ENCODE peak calls at places on chromosomes 1 and 21, in five cellular contexts. I, Z, L, J and G are unnamed samples. For H3K27me3 and H3K9me3, the result is how much of the 10 kb centered on the place peaks cover.

GRCh38 chr1:220144051-220144450 is 50.1 kb downstream of the IARS2 start:
- DNase-seq in I (no peak), Z (no peak), L (no peak), J (no peak), G (no peak)

GRCh38 chr1:15956150-15956549 is 19.8 kb downstream of the ZBTB17 start:
- DNase-seq in I (no peak), Z (no peak), L (no peak), J (no peak), G (no peak)

GRCh38 chr1:200869753-200870391 is 2.9 kb upstream of the GPR25 start:
- DNase-seq in I (no peak), Z (no peak), L (no peak), J (no peak), G (no peak)

GRCh38 chr1:82388679-82389078 is 587.9 kb downstream of the ADGRL2 start:
- DNase-seq in I (no peak), Z (no peak), L (peak), J (peak), G (no peak)

GRCh38 chr1:174041369-174041768 is 19.2 kb upstream of the RC3H1 start:
- DNase-seq in I (no peak), Z (no peak), L (no peak), J (no peak), G (no peak)

GRCh38 chr21:31732891-31733520 is 1.1 kb upstream of the SCAF4 start:
- DNase-seq in I (no peak), Z (no peak), L (no peak), J (peak), G (no peak)

GRCh38 chr21:31991356-31992331 is 118.8 kb downstream of the HUNK start:
- DNase-seq in I (no peak), Z (no peak), L (no peak), J (no peak), G (no peak)

GRCh38 chr21:39799178-39799577 is 54.2 kb downstream of the IGSF5 start:
- DNase-seq in I (no peak), Z (no peak), L (no peak), J (no peak), G (no peak)

GRCh38 chr1:223223091-223223995 is 80.3 kb upstream of the TLR5 start:
- DNase-seq in I (no peak), Z (no peak), L (no peak), J (no peak), G (no peak)

GRCh38 chr1:31943546-31944184 is 5.5 kb upstream of the PTP4A2 start:
- DNase-seq in I (no peak), Z (no peak), L (no peak), J (no peak), G (no peak)

GRCh38 chr1:98201640-98202039 is 280.8 kb upstream of the DPYD start:
- DNase-seq in I (no peak), Z (no peak), L (no peak), J (no peak), G (peak)

GRCh38 chr1:46692806-46693770 is 21.4 kb downstream of the TEX38 start:
- DNase-seq in I (no peak), Z (no peak), L (no peak), J (no peak), G (no peak)

GRCh38 chr1:82759035-82759434 is 958.3 kb downstream of the ADGRL2 start:
- DNase-seq in I (no peak), Z (no peak), L (no peak), J (no peak), G (no peak)

GRCh38 chr1:54952950-54953718 is 27.3 kb upstream of the TMEM61 start:
- DNase-seq in I (no peak), Z (no peak), L (peak), J (no peak), G (no peak)

GRCh38 chr1:209349372-209350324 is 233.9 kb upstream of the CAMK1G start:
- DNase-seq in I (no peak), Z (peak), L (no peak), J (peak), G (no peak)

GRCh38 chr1:12609469-12610003 is 8.5 kb downstream of the DHRS3 start:
- DNase-seq in I (no peak), Z (no peak), L (no peak), J (no peak), G (no peak)

GRCh38 chr1:40532844-40533424 is 1.5 kb downstream of the ZNF684 start:
- DNase-seq in I (no peak), Z (no peak), L (peak), J (peak), G (no peak)

GRCh38 chr1:100298512-100298911 is 32.5 kb downstream of the RTCA start:
- DNase-seq in I (no peak), Z (no peak), L (peak), J (no peak), G (no peak)

GRCh38 chr1:55375617-55376258 is 160.6 kb upstream of the USP24 start:
- DNase-seq in I (no peak), Z (peak), L (peak), J (peak), G (peak)

GRCh38 chr1:1328254-1328653 is 2.8 kb upstream of the TAS1R3 start:
- DNase-seq in I (no peak), Z (no peak), L (no peak), J (no peak), G (no peak)

GRCh38 chr1:99086057-99086456 is 81.4 kb upstream of the PLPPR5 start:
- DNase-seq in I (no peak), Z (no peak), L (no peak), J (no peak), G (no peak)

GRCh38 chr1:177741476-177741875 is 228.4 kb downstream of the SEC16B start:
- DNase-seq in I (no peak), Z (no peak), L (no peak), J (no peak), G (no peak)

GRCh38 chr1:205704891-205705290 is 24.6 kb upstream of the SLC45A3 start:
- DNase-seq in I (no peak), Z (no peak), L (no peak), J (no peak), G (no peak)

GRCh38 chr1:38117444-38117887 is 70.9 kb upstream of the POU3F1 start:
- DNase-seq in I (no peak), Z (no peak), L (no peak), J (no peak), G (no peak)

GRCh38 chr1:1761504-1762376 is 16.5 kb downstream of the NADK start:
- DNase-seq in I (no peak), Z (no peak), L (no peak), J (no peak), G (no peak)

GRCh38 chr1:70034403-70034802 is 171.0 kb downstream of the LRRC40 start:
- DNase-seq in I (no peak), Z (no peak), L (peak), J (peak), G (peak)

GRCh38 chr1:168312718-168313604 is 32.3 kb downstream of the TBX19 start:
- DNase-seq in I (no peak), Z (no peak), L (no peak), J (no peak), G (no peak)

GRCh38 chr1:6033986-6034749 is 11.5 kb upstream of the KCNAB2 start:
- DNase-seq in I (no peak), Z (no peak), L (peak), J (peak), G (no peak)

GRCh38 chr21:32569261-32570230 is 15.8 kb downstream of the TCP10L start:
- DNase-seq in I (peak), Z (peak), L (peak), J (peak), G (peak)

GRCh38 chr1:225815526-225816178 is 5.7 kb downstream of the EPHX1 start:
- DNase-seq in I (no peak), Z (no peak), L (no peak), J (no peak), G (no peak)

GRCh38 chr1:225817611-225818061 is 7.7 kb downstream of the EPHX1 start:
- DNase-seq in I (no peak), Z (peak), L (peak), J (no peak), G (peak)

GRCh38 chr1:225818229-225818628 is 8.3 kb downstream of the EPHX1 start:
- DNase-seq in I (no peak), Z (no peak), L (no peak), J (no peak), G (no peak)

GRCh38 chr1:225814381-225814780 is 4.5 kb downstream of the EPHX1 start:
- DNase-seq in I (no peak), Z (no peak), L (no peak), J (no peak), G (no peak)

DNA sequence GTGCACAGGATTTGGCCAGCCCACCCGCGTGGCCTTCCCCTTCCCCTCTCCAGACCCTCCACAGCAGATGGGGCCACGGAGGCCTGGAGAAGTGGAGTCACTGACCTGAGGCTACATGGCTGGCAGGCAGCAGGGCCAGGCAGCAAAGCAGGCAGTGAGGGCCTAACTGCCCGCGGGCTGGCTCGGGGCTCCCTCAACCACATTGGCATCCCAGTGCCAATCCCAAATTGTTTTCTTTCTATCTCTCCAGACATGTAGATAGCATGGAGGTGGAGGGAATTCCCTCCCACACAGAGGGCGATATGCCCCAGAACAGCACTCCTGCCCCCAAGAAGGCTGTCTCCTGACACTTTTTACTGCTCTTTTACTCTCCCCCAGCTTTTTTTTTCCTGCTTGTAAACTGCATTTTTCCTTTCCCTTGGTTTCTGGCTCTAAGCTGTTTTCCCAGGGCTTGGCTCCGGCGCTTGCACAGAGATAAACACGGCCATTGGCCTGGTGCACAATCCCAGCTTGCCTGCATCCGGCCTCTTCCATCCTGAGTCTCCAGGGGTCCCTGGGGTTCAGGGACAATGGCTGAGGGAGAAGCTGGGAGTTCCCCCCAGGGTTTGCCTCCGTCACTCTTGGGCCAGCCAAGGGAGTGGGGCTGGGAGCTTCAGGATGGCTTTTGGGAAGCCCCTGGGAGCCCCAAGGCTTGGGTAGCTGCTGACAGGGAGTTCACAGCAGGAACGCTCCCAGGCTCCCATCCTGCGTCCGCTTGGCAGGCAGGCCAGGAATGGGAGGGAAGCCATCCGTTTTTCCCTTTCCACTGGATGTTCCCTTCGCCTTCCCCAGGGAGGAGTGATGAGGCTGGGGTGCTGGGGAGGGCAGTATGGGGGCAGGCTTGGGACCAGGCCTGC is 7.0 kb downstream of the EPHX1 start:
- DNase-seq in I (no peak), Z (peak), L (peak), J (peak), G (no peak)
- H3K4me3 ChIP-seq in I (no peak), Z (no peak), L (no peak), J (no peak), G (no peak)

DNA sequence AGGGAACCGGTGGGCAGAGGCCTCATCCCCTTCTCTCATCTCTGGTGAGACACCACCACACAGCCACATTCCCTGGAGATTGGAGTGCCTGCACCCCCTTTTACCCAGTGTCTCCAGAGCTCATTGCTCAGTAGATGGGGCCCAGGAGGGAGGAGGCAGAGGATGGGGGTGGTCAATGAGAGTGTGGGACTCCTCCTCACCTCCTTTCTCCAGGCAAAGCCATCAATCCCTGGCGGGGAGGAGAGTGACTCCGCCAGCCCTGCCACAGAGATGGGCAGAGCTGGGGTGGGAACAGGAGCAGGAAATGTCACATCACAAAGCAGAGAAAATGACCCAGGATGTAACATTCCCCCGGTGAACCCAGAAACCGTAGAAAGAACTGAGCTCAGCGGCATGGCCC is 117.2 kb downstream of the MATN1 start:
- DNase-seq in I (no peak), Z (no peak), L (no peak), J (no peak), G (no peak)
- H3K27me3 ChIP-seq in I (under half), Z (under half), L (under half), J (under half), G (under half)

DNA sequence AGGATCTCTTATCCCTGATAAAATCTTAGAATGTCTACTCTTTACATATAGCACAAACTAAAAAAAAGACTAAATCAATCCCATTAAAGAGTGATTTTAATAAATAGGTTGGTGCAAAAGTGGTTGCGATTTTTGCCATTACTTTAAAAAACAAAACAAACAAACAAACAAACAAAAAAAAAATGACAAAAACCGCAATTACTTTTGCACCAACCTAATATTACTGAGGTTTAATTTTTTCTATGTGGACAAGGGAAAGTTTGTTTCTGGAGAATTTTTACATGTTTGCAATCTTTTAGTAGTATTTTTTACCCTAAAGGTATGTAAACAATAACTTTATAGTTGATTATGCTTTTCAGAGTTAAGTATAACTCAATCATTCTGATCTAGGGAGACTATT is 119.7 kb upstream of the ADAMTS5 start:
- DNase-seq in I (no peak), Z (no peak), L (no peak), J (no peak), G (no peak)
- H3K9me3 ChIP-seq in I (under half), Z (under half), L (under half), J (under half), G (under half)

GRCh38 chr1:19769211-19769932 is 30.3 kb downstream of the TMCO4 start:
- DNase-seq in I (no peak), Z (no peak), L (no peak), J (no peak), G (no peak)
- H3K4me3 ChIP-seq in I (no peak), Z (no peak), L (no peak), J (no peak), G (no peak)

GRCh38 chr1:26965213-26965612 is 4.9 kb upstream of the KDF1 start:
- DNase-seq in I (no peak), Z (no peak), L (no peak), J (no peak), G (no peak)
- H3K27me3 ChIP-seq in I (under half), Z (under half), L (under half), J (under half), G (under half)

GRCh38 chr1:152096931-152097330 is 8.1 kb upstream of the TCHHL1 start:
- DNase-seq in I (no peak), Z (no peak), L (no peak), J (no peak), G (no peak)
- H3K9me3 ChIP-seq in I (under half), Z (under half), L (under half), J (under half), G (under half)

GRCh38 chr1:63773496-63773814 is 362 bp upstream of the ROR1 start:
- DNase-seq in I (no peak), Z (no peak), L (no peak), J (no peak), G (no peak)
- H3K4me3 ChIP-seq in I (peak), Z (peak), L (peak), J (peak), G (peak)

DNA sequence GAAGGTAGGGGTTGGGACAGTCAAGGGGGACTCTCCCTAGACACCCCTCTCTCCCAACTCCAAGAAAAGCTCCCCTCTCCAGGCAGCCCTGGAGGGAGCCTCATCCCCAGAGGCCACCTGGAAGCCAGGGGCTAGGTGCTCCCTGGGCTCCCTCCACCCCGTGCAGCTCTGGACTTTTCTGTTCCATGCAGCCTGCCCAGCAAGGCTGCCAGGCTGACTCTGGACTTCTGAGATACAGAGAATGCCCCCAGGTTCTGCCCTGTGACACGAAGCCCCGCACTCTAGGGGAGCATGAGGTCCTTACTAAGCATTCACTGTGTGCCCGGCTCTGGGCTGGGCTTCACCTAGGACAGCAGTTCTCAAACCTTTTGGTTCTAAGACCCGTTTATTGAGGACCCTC is 10.2 kb downstream of the SYT2 start:
- DNase-seq in I (no peak), Z (no peak), L (no peak), J (no peak), G (no peak)
- H3K27me3 ChIP-seq in I (under half), Z (under half), L (under half), J (under half), G (half or more)